ENCODE peak calls at places on chromosomes 12 and 14, in six cellular contexts. O is HS-5, P is mammary epithelial cell, I is ascending aorta, J is lower lobe of right lung, Q is HEK293T. N is an unnamed sample.

GRCh38 chr12:106327256-106327852 is 24.8 kb downstream of the TCP11L2 start:
- DNase-seq in Q (no peak), I (no peak), P (no peak), J (no peak), O (no peak), N (no peak)

GRCh38 chr14:56487761-56488160 is 91.8 kb upstream of the TMEM260 start:
- DNase-seq in Q (no peak), O (peak; percentile 20), P (peak; percentile 80), I (no peak), J (no peak), N (no peak)

GRCh38 chr12:42446761-42447160 is 120.8 kb downstream of the PPHLN1 start:
- DNase-seq in I (no peak), Q (no peak), O (no peak), J (no peak), P (no peak), N (no peak)

GRCh38 chr14:22485178-22485577 is 103.8 kb downstream of the DAD1 start:
- DNase-seq in I (no peak), O (no peak), J (no peak), Q (no peak), P (no peak), N (no peak)

GRCh38 chr12:64066052-64066451 is 156.0 kb downstream of the KICS2 start:
- DNase-seq in O (no peak), I (no peak), J (no peak), Q (no peak), P (no peak), N (no peak)

GRCh38 chr12:111467092-111467861 is 61.6 kb downstream of the SH2B3 start:
- DNase-seq in I (no peak), Q (no peak), O (no peak), P (no peak), J (no peak), N (no peak)

GRCh38 chr14:76346391-76347160 is 29.4 kb upstream of the ESRRB start:
- DNase-seq in O (no peak), P (no peak), J (no peak), I (no peak), Q (no peak), N (no peak)

GRCh38 chr14:76678244-76678643 is 83.0 kb upstream of the VASH1 start:
- DNase-seq in J (no peak), P (no peak), O (no peak), I (no peak), Q (no peak), N (no peak)

GRCh38 chr14:22339277-22339676 is 249.7 kb downstream of the DAD1 start:
- DNase-seq in Q (no peak), I (peak; percentile 78), O (no peak), P (no peak), J (no peak), N (no peak)

GRCh38 chr14:23113346-23114119 is 5.5 kb downstream of the CEBPE start:
- DNase-seq in O (no peak), I (no peak), J (no peak), P (no peak), Q (no peak), N (no peak)

GRCh38 chr12:124236651-124237050 is 58.2 kb upstream of the RFLNA start:
- DNase-seq in P (peak; percentile 76), Q (no peak), O (peak; percentile 93), J (no peak), I (no peak), N (no peak)

GRCh38 chr12:95473440-95473946 is 459 bp upstream of the METAP2 start:
- DNase-seq in Q (peak; percentile 45), O (peak; percentile 29), P (peak; percentile 56), J (no peak), I (peak; percentile 69), N (no peak)

GRCh38 chr14:50000215-50001145 is 107.6 kb downstream of the ARF6 start:
- DNase-seq in J (peak; percentile 72), O (peak; percentile 78), P (peak; percentile 87), Q (peak; percentile 36), I (peak; percentile 90), N (no peak)

GRCh38 chr14:106875503-106875902 is 1349.1 kb downstream of the TMEM121 start:
- DNase-seq in O (no peak), I (no peak), J (no peak), Q (no peak), P (no peak), N (no peak)

GRCh38 chr12:122951979-122952892 is 14.0 kb downstream of the ABCB9 start:
- DNase-seq in O (no peak), I (peak; percentile 87), Q (peak; percentile 86), J (peak; percentile 82), P (peak; percentile 61), N (no peak)

GRCh38 chr14:34013714-34014055 is 62.8 kb upstream of the EGLN3 start:
- DNase-seq in P (no peak), J (no peak), O (no peak), I (no peak), Q (no peak), N (no peak)

N was measured in cortex of kidney.